ENCODE peak calls at places on chromosome 17, in four cellular contexts. One of them, this sample, is unnamed.

GRCh38 chr17:15963670-15964110 is 18.8 kb downstream of the ADORA2B start:
- DNase-seq in cardiac fibroblast: peak
- DNase-seq in progenitor cell of endocrine pancreas: no peak
- DNase-seq in psoas muscle: no peak
- DNase-seq in this sample: no peak

GRCh38 chr17:8166731-8167130 is 4.0 kb upstream of the VAMP2 start:
- DNase-seq in progenitor cell of endocrine pancreas: no peak
- DNase-seq in psoas muscle: no peak
- DNase-seq in cardiac fibroblast: no peak
- DNase-seq in this sample: no peak

GRCh38 chr17:33120103-33120502 is 128.5 kb downstream of the SPACA3 start:
- DNase-seq in psoas muscle: no peak
- DNase-seq in progenitor cell of endocrine pancreas: no peak
- DNase-seq in cardiac fibroblast: no peak
- DNase-seq in this sample: no peak

GRCh38 chr17:34383225-34383615 is 20.2 kb upstream of the CCL1 start:
- DNase-seq in cardiac fibroblast: no peak
- DNase-seq in progenitor cell of endocrine pancreas: no peak
- DNase-seq in psoas muscle: no peak
- DNase-seq in this sample: no peak

GRCh38 chr17:347309-347708 is 5.3 kb downstream of the RPH3AL start:
- DNase-seq in psoas muscle: no peak
- DNase-seq in progenitor cell of endocrine pancreas: no peak
- DNase-seq in cardiac fibroblast: no peak
- DNase-seq in this sample: no peak

GRCh38 chr17:66953661-66954060 is 10.8 kb upstream of the CACNG4 start:
- DNase-seq in cardiac fibroblast: no peak
- DNase-seq in psoas muscle: no peak
- DNase-seq in progenitor cell of endocrine pancreas: no peak
- DNase-seq in this sample: no peak

GRCh38 chr17:49362723-49363117 is 670 bp upstream of the ZNF652 start:
- DNase-seq in psoas muscle: no peak
- DNase-seq in progenitor cell of endocrine pancreas: no peak
- DNase-seq in cardiac fibroblast: no peak
- DNase-seq in this sample: no peak

GRCh38 chr17:21756856-21757619 is 64.7 kb downstream of the KCNJ18 start:
- DNase-seq in psoas muscle: no peak
- DNase-seq in progenitor cell of endocrine pancreas: no peak
- DNase-seq in cardiac fibroblast: no peak
- DNase-seq in this sample: no peak

GRCh38 chr17:37743875-37744632 is 805 bp downstream of the HNF1B start:
- DNase-seq in progenitor cell of endocrine pancreas: peak
- DNase-seq in psoas muscle: no peak
- DNase-seq in cardiac fibroblast: no peak
- DNase-seq in this sample: peak

GRCh38 chr17:80018917-80019651 is 16.6 kb downstream of the TBC1D16 start:
- DNase-seq in progenitor cell of endocrine pancreas: no peak
- DNase-seq in cardiac fibroblast: no peak
- DNase-seq in psoas muscle: no peak
- DNase-seq in this sample: no peak

GRCh38 chr17:19717031-19717360 is 612 bp upstream of the SLC47A2 start:
- DNase-seq in progenitor cell of endocrine pancreas: no peak
- DNase-seq in cardiac fibroblast: no peak
- DNase-seq in psoas muscle: no peak
- DNase-seq in this sample: no peak

GRCh38 chr17:8151120-8151640 is 1.0 kb downstream of the PER1 start:
- DNase-seq in cardiac fibroblast: peak
- DNase-seq in progenitor cell of endocrine pancreas: peak
- DNase-seq in psoas muscle: peak
- DNase-seq in this sample: peak

GRCh38 chr17:44754276-44754675 is 4.5 kb upstream of the ADAM11 start:
- DNase-seq in progenitor cell of endocrine pancreas: no peak
- DNase-seq in psoas muscle: no peak
- DNase-seq in cardiac fibroblast: no peak
- DNase-seq in this sample: no peak

GRCh38 chr17:28426081-28426519 is 20.1 kb upstream of the SLC46A1 start:
- DNase-seq in psoas muscle: no peak
- DNase-seq in progenitor cell of endocrine pancreas: no peak
- DNase-seq in cardiac fibroblast: peak
- DNase-seq in this sample: no peak

GRCh38 chr17:57138956-57139576 is 54.0 kb downstream of the AKAP1 start:
- DNase-seq in psoas muscle: no peak
- DNase-seq in progenitor cell of endocrine pancreas: no peak
- DNase-seq in cardiac fibroblast: peak
- DNase-seq in this sample: no peak

GRCh38 chr17:78226055-78226751 is 5.2 kb upstream of the TMEM235 start:
- DNase-seq in psoas muscle: no peak
- DNase-seq in cardiac fibroblast: no peak
- DNase-seq in progenitor cell of endocrine pancreas: no peak
- DNase-seq in this sample: no peak

GRCh38 chr17:34220776-34221390 is 34.2 kb upstream of the CCL2 start:
- DNase-seq in cardiac fibroblast: peak
- DNase-seq in progenitor cell of endocrine pancreas: no peak
- DNase-seq in psoas muscle: no peak
- DNase-seq in this sample: no peak

GRCh38 chr17:63490321-63490720 is 13.5 kb downstream of the ACE start:
- DNase-seq in cardiac fibroblast: no peak
- DNase-seq in progenitor cell of endocrine pancreas: no peak
- DNase-seq in psoas muscle: no peak
- DNase-seq in this sample: no peak

GRCh38 chr17:50045154-50045553 is 10.8 kb upstream of the ITGA3 start:
- DNase-seq in psoas muscle: no peak
- DNase-seq in progenitor cell of endocrine pancreas: no peak
- DNase-seq in cardiac fibroblast: no peak
- DNase-seq in this sample: no peak

GRCh38 chr17:8408371-8408770 is 10.7 kb upstream of the RNF222 start:
- DNase-seq in progenitor cell of endocrine pancreas: no peak
- DNase-seq in cardiac fibroblast: no peak
- DNase-seq in psoas muscle: no peak
- DNase-seq in this sample: no peak

GRCh38 chr17:16215273-16215964 is at the start of gene NCOR1:
- DNase-seq in progenitor cell of endocrine pancreas: peak
- DNase-seq in psoas muscle: peak
- DNase-seq in cardiac fibroblast: peak
- DNase-seq in this sample: peak

GRCh38 chr17:42252528-42253172 is 23.5 kb downstream of the STAT5B start:
- DNase-seq in psoas muscle: no peak
- DNase-seq in cardiac fibroblast: peak
- DNase-seq in progenitor cell of endocrine pancreas: no peak
- DNase-seq in this sample: no peak

GRCh38 chr17:61770043-61770442 is 93.3 kb downstream of the BRIP1 start:
- DNase-seq in cardiac fibroblast: peak
- DNase-seq in psoas muscle: no peak
- DNase-seq in progenitor cell of endocrine pancreas: no peak
- DNase-seq in this sample: no peak

GRCh38 chr17:7987112-7987893 is 15.1 kb upstream of the GUCY2D start:
- DNase-seq in psoas muscle: no peak
- DNase-seq in progenitor cell of endocrine pancreas: no peak
- DNase-seq in cardiac fibroblast: peak
- DNase-seq in this sample: no peak

DNA sequence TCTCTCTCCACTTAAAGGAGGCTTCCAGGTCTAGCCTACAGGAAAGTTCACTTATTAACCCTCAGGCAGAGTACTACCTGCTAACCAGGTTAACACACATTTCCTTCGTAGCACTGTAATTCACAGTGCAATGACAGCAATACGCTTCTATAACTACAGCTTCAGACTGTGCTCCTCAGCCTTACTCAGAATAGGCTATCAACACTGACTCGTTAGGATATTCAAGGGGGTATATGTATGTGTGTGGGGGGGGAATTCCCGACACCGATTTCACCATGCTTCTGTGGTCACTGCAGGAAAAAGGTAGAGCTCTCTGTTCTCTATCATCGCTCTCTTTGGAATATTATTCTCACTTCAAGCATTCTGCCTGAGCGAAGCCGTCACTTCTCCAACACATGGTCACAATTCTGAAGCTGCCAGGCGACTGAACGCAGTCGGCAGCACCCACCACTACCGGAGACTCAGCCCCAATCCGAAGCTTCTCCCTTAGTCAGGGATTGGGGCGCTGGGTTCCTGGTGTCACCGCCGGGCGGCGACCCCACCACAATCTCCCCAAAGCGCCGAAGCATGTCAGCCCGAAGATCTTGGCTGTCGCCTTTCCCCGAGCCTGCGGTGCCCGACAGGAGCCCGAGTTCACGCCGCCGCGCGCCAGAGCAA is 599 bp downstream of the GGA3 start:
- DNase-seq in psoas muscle: no peak
- DNase-seq in progenitor cell of endocrine pancreas: no peak
- DNase-seq in cardiac fibroblast: peak
- DNase-seq in this sample: no peak
- TF ChIP-seq CTCF in psoas muscle: no peak
- TF ChIP-seq CTCF in progenitor cell of endocrine pancreas: peak
- TF ChIP-seq CTCF in cardiac fibroblast: no peak
- TF ChIP-seq CTCF in this sample: peak

DNA sequence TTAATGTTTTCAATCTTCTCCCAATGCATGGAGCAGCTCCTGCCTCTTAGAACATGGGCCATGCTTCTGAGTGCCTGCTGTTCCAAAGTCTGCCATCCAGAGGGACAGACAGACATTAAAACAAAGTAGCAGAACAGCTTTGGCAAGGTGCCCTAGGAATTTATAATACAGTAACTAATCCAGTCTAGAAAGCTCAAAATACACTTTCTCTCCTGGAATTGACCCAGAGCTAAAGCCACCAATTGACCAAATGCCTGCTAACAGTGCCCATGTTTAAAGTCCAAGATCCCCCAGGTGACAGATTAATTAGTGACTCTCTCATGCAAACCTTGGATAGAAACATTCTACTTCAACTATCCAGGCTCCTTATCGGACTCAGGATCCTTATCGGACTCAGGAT is 11.1 kb upstream of the CHRNE start:
- DNase-seq in cardiac fibroblast: no peak
- DNase-seq in psoas muscle: no peak
- DNase-seq in progenitor cell of endocrine pancreas: no peak
- DNase-seq in this sample: no peak
- TF ChIP-seq CTCF in cardiac fibroblast: no peak
- TF ChIP-seq CTCF in psoas muscle: no peak
- TF ChIP-seq CTCF in progenitor cell of endocrine pancreas: no peak
- TF ChIP-seq CTCF in this sample: no peak

GRCh38 chr17:71959129-71959528 is 161.7 kb upstream of the SOX9 start:
- DNase-seq in psoas muscle: no peak
- DNase-seq in cardiac fibroblast: peak
- DNase-seq in progenitor cell of endocrine pancreas: no peak
- DNase-seq in this sample: no peak
- TF ChIP-seq CTCF in psoas muscle: peak
- TF ChIP-seq CTCF in cardiac fibroblast: peak
- TF ChIP-seq CTCF in progenitor cell of endocrine pancreas: peak
- TF ChIP-seq CTCF in this sample: peak

DNA sequence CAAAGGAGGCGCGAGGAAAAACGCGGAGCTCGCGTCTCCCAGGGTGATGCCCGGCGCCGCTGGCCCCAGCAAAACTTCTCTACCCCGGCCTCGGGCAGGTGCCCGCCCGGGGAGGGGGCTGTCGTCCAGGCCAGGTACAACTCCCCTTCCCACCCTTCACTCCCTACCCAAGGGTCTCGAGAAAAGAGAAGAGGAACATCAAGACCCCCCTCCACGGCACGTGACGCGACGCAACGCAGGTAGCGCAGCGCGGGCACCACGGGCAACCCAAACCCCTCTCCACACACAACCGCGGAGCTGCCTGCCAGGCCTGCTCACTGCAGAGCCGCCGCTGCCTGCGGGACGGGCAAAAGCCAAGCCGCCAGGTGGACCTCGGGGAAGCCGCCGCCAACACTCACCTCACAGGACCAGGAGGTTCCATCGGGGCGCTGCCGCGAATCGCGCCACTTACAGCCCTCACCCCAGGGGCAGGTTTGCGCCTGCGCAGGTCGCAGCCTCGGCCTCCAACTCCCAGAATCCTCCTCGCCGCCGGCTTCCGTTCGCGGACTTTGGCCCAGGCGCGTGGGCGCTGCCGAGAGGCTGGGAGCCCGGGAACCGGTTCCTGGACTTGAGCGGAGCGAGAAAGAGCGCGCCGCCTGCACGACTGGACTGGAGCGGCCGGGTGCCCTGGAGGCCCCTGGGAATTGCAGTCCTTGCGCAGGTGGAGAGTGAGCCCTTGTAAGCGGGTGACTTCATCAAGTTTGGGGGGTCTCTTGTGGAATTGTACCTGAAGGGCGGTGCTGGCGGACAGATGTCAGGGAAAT is at the start of gene ZNF232:
- DNase-seq in cardiac fibroblast: peak
- DNase-seq in psoas muscle: peak
- DNase-seq in progenitor cell of endocrine pancreas: peak
- DNase-seq in this sample: peak
- TF ChIP-seq CTCF in cardiac fibroblast: no peak
- TF ChIP-seq CTCF in psoas muscle: no peak
- TF ChIP-seq CTCF in progenitor cell of endocrine pancreas: no peak
- TF ChIP-seq CTCF in this sample: peak

GRCh38 chr17:2059837-2060658 is 5.1 kb downstream of the HIC1 start:
- DNase-seq in progenitor cell of endocrine pancreas: no peak
- DNase-seq in cardiac fibroblast: no peak
- DNase-seq in psoas muscle: no peak
- DNase-seq in this sample: no peak
- TF ChIP-seq CTCF in progenitor cell of endocrine pancreas: no peak
- TF ChIP-seq CTCF in cardiac fibroblast: no peak
- TF ChIP-seq CTCF in psoas muscle: no peak
- TF ChIP-seq CTCF in this sample: no peak

DNA sequence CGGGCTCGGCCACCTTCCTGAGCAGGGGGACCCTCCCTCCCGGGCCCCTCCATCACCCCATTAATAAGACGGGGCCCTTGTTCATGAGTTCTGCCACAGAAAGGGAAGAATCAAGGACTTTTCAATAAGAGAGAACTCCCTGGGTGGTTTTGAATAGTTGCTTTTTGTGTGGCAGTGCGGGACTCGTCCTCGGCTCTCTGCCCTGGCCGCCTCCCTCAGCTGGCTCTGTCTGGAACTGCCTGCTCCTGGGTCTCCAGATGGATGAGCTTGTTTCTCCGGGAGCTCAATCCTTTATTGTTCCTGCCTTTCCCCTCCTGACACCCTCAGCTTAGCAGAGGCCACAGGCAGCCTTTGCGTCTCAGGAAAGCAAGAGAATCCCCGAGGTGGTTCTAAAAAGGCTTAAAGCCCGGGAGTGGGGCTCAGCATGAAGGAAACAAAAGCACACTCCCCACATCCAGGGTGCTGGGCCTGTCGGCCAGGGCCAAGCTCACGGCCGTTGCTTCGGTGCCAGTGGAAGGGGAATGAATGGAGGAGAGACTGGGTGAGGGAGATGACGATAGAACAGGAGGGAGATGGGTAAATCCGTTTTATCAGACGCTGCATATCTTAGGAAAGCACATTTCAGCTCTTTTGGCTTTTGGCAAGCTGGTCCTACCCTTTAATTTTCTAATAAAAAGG is 60.2 kb downstream of the RAI1 start:
- DNase-seq in progenitor cell of endocrine pancreas: no peak
- DNase-seq in cardiac fibroblast: no peak
- DNase-seq in psoas muscle: no peak
- DNase-seq in this sample: no peak
- TF ChIP-seq CTCF in progenitor cell of endocrine pancreas: peak
- TF ChIP-seq CTCF in cardiac fibroblast: no peak
- TF ChIP-seq CTCF in psoas muscle: no peak
- TF ChIP-seq CTCF in this sample: no peak

This sample was measured in GM06990.